ENCODE peak calls at places on chromosomes 12 and 14, in nine cellular contexts. Q is colonic mucosa; D is brain microvascular endothelial cell; S is neural progenitor cell; J is adrenal gland; P is aorta; B is CD8-positive, alpha-beta memory T cell; M is right lobe of liver; O is naive thymus-derived CD4-positive, alpha-beta T cell. U is an unnamed sample.

GRCh38 chr12:64627781-64628180 is 17.5 kb downstream of the RASSF3 start:
- DNase-seq in Q (no peak), D (no peak), S (no peak), J (no peak), P (no peak), B (no peak), M (no peak), O (no peak), U (peak; percentile 41)

GRCh38 chr12:68945255-68945654 is 12.3 kb upstream of the CPM start:
- DNase-seq in Q (no peak), D (no peak), S (no peak), J (no peak), P (no peak), B (no peak), M (no peak), O (no peak), U (no peak)

GRCh38 chr12:1594045-1594294 is 411 bp downstream of the FBXL14 start:
- DNase-seq in Q (peak; percentile 65), D (no peak), S (peak; percentile 76), J (peak; percentile 59), P (peak; percentile 85), B (no peak), M (peak; percentile 80), O (no peak), U (peak; percentile 77)

GRCh38 chr12:46944771-46945170 is 119.0 kb upstream of the SLC38A4 start:
- DNase-seq in Q (no peak), D (no peak), S (no peak), J (no peak), P (no peak), B (no peak), M (no peak), O (no peak), U (no peak)

GRCh38 chr12:45909041-45909713 is 81.2 kb downstream of the SCAF11 start:
- DNase-seq in Q (no peak), D (no peak), S (no peak), J (no peak), P (no peak), B (no peak), M (no peak), O (no peak), U (no peak)

GRCh38 chr14:91509083-91509877 is 830 bp downstream of the PPP4R3A start:
- DNase-seq in Q (peak; percentile 47), D (no peak), S (peak; percentile 46), J (peak; percentile 63), P (peak; percentile 57), B (peak; percentile 61), M (peak; percentile 59), O (no peak), U (peak; percentile 5)

GRCh38 chr14:25049559-25050493 is at the start of gene STXBP6:
- DNase-seq in Q (peak; percentile 76), D (no peak), S (peak; percentile 92), J (peak; percentile 39), P (peak; percentile 62), B (no peak), M (peak; percentile 71), O (no peak), U (peak; percentile 54)

GRCh38 chr12:93441617-93442410 is at the start of gene UBE2N:
- DNase-seq in Q (peak; percentile 97), D (peak; percentile 91), S (peak; percentile 97), J (peak; percentile 97), P (peak; percentile 98), B (peak; percentile 95), M (peak; percentile 98), O (peak; percentile 96), U (peak; percentile 96)

GRCh38 chr14:21070610-21071224 is 613 bp downstream of the ARHGEF40 start:
- DNase-seq in Q (peak; percentile 82), D (peak; percentile 24), S (peak; percentile 89), J (peak; percentile 54), P (peak; percentile 66), B (peak; percentile 57), M (peak; percentile 62), O (peak; percentile 26), U (peak; percentile 50)

GRCh38 chr14:21071225-21072041 is 1.3 kb downstream of the ARHGEF40 start:
- DNase-seq in Q (peak; percentile 86), D (peak; percentile 90), S (peak; percentile 90), J (peak; percentile 90), P (peak; percentile 96), B (peak; percentile 70), M (peak; percentile 85), O (no peak), U (peak; percentile 90)

GRCh38 chr14:21073921-21074320 is 3.8 kb downstream of the ARHGEF40 start:
- DNase-seq in Q (no peak), D (no peak), S (no peak), J (no peak), P (no peak), B (no peak), M (no peak), O (no peak), U (no peak)

GRCh38 chr14:21072781-21073339 is 2.8 kb downstream of the ARHGEF40 start:
- DNase-seq in Q (peak; percentile 77), D (no peak), S (no peak), J (no peak), P (no peak), B (no peak), M (no peak), O (no peak), U (no peak)

GRCh38 chr14:21072102-21072501 is 2.0 kb downstream of the ARHGEF40 start:
- DNase-seq in Q (no peak), D (peak; percentile 70), S (no peak), J (no peak), P (no peak), B (no peak), M (no peak), O (no peak), U (peak; percentile 14)
- H3K4me3 ChIP-seq in Q (no peak overlapping the region), D (peak overlapping the region; percentile 83), S (peak overlapping the region; percentile 75), J (peak overlapping the region; percentile 88), P (no peak overlapping the region), B (no peak overlapping the region), M (peak overlapping the region; percentile 75), O (no peak overlapping the region), U (peak overlapping the region; percentile 60)

GRCh38 chr14:81330619-81331122 is 69.5 kb downstream of the STON2 start:
- DNase-seq in Q (no peak), D (no peak), S (no peak), J (no peak), P (no peak), B (no peak), M (no peak), O (no peak), U (no peak)

GRCh38 chr14:81332725-81333124 is 67.4 kb downstream of the STON2 start:
- DNase-seq in Q (no peak), D (no peak), S (no peak), J (no peak), P (no peak), B (no peak), M (no peak), O (no peak), U (no peak)

GRCh38 chr14:81331229-81332026 is 68.7 kb downstream of the STON2 start:
- DNase-seq in Q (no peak), D (no peak), S (peak; percentile 48), J (no peak), P (no peak), B (no peak), M (no peak), O (no peak), U (no peak)

GRCh38 chr14:81326451-81326850 is 73.7 kb downstream of the STON2 start:
- DNase-seq in Q (no peak), D (no peak), S (no peak), J (no peak), P (no peak), B (no peak), M (no peak), O (no peak), U (no peak)

GRCh38 chr14:81329640-81330385 is 70.3 kb downstream of the STON2 start:
- DNase-seq in Q (no peak), D (no peak), S (no peak), J (no peak), P (no peak), B (no peak), M (no peak), O (no peak), U (no peak)
- H3K27me3 ChIP-seq in Q (no peaks in the 10 kb centered on the region), D (no peaks in the 10 kb centered on the region), S (no peaks in the 10 kb centered on the region), J (no peaks in the 10 kb centered on the region), P (no peaks in the 10 kb centered on the region), B (no peaks in the 10 kb centered on the region), M (no peaks in the 10 kb centered on the region), O (no peaks in the 10 kb centered on the region), U (no peaks in the 10 kb centered on the region)

DNA sequence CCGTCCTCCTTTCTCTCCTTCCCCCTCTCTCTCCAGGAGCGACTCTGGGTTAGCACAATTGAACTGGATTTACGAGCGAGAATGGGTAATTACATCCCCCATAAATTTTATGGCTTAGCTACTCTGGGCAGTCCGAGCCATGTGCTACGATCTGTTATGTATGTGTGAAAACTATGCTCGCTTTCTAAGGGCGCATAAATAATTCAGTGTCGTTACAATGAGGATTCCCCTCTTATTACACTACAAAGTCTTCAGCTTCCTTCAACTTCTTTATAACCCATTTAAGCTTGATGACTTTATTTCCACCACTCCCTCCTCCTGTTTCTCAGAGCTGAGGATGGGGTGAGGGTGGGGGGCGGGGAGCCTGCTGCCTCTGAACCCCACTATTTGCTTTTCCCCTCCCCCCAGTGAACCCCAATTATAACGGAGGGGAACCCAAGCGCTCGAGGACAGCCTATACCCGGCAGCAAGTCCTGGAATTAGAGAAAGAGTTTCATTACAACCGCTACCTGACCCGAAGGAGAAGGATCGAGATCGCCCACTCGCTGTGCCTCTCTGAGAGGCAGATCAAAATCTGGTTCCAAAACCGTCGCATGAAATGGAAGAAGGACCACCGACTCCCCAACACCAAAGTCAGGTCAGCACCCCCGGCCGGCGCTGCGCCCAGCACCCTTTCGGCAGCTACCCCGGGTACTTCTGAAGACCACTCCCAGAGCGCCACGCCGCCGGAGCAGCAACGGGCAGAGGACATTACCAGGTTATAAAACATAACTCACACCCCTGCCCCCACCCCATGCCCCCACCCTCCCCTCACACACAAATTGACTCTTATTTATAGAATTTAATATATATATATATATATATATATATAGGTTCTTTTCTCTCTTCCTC is 1.1 kb downstream of the HOXC4 start:
- DNase-seq in Q (no peak), D (no peak), S (no peak), J (no peak), P (no peak), B (no peak), M (no peak), O (no peak), U (no peak)
- H3K4me3 ChIP-seq in Q (peak overlapping the region; percentile 40), D (peak overlapping the region; percentile 31), S (no peak overlapping the region), J (peak overlapping the region; percentile 80), P (peak overlapping the region; percentile 90), B (no peak overlapping the region), M (no peak overlapping the region), O (no peak overlapping the region), U (peak overlapping the region; percentile 39)

GRCh38 chr12:53695148-53696138 is 19.6 kb upstream of the ATP5MC2 start:
- DNase-seq in Q (peak; percentile 25), D (peak; percentile 39), S (peak; percentile 82), J (no peak), P (no peak), B (peak; percentile 54), M (peak; percentile 27), O (peak; percentile 12), U (peak; percentile 70)

GRCh38 chr12:53696285-53696654 is 20.4 kb upstream of the ATP5MC2 start:
- DNase-seq in Q (peak; percentile 88), D (peak; percentile 90), S (peak; percentile 94), J (peak; percentile 50), P (no peak), B (no peak), M (peak; percentile 26), O (no peak), U (peak; percentile 50)

GRCh38 chr12:53694746-53695145 is 18.9 kb upstream of the ATP5MC2 start:
- DNase-seq in Q (no peak), D (no peak), S (peak; percentile 38), J (no peak), P (no peak), B (no peak), M (no peak), O (no peak), U (no peak)

GRCh38 chr12:53698948-53699672 is 23.2 kb upstream of the ATP5MC2 start:
- DNase-seq in Q (no peak), D (no peak), S (no peak), J (no peak), P (no peak), B (no peak), M (no peak), O (no peak), U (no peak)

GRCh38 chr12:53696655-53697321 is 20.9 kb upstream of the ATP5MC2 start:
- DNase-seq in Q (no peak), D (no peak), S (no peak), J (no peak), P (no peak), B (no peak), M (no peak), O (no peak), U (no peak)
- H3K27me3 ChIP-seq in Q (peaks cover 54% of the 10 kb centered on the region), D (peaks cover 32% of the 10 kb centered on the region), S (peaks cover 98% of the 10 kb centered on the region), J (peaks cover 39% of the 10 kb centered on the region), P (no peaks in the 10 kb centered on the region), B (peaks cover 73% of the 10 kb centered on the region), M (no peaks in the 10 kb centered on the region), O (peaks cover 26% of the 10 kb centered on the region), U (peaks cover 31% of the 10 kb centered on the region)

U was measured in MG63.